ENCODE peak calls at places on chromosomes 6 and 20, in eight cellular contexts. One of them, this sample, is unnamed.

GRCh38 chr20:52230406-52230805 is 38.8 kb upstream of the ZFP64 start:
- DNase-seq in CD8-positive, alpha-beta T cell: no peak
- DNase-seq in upper lobe of right lung: no peak
- DNase-seq in kidney: no peak
- DNase-seq in mammary epithelial cell: no peak
- DNase-seq in Peyer's patch: no peak
- DNase-seq in ovary: no peak
- DNase-seq in sigmoid colon: no peak
- DNase-seq in this sample: no peak

GRCh38 chr20:43972692-43973091 is 58.0 kb downstream of the TOX2 start:
- DNase-seq in ovary: no peak
- DNase-seq in CD8-positive, alpha-beta T cell: no peak
- DNase-seq in kidney: no peak
- DNase-seq in Peyer's patch: no peak
- DNase-seq in mammary epithelial cell: no peak
- DNase-seq in sigmoid colon: no peak
- DNase-seq in upper lobe of right lung: no peak
- DNase-seq in this sample: peak; percentile 67

GRCh38 chr6:121963826-121964225 is 435.6 kb upstream of the HSF2 start:
- DNase-seq in sigmoid colon: no peak
- DNase-seq in kidney: no peak
- DNase-seq in mammary epithelial cell: no peak
- DNase-seq in ovary: no peak
- DNase-seq in CD8-positive, alpha-beta T cell: no peak
- DNase-seq in upper lobe of right lung: no peak
- DNase-seq in Peyer's patch: no peak
- DNase-seq in this sample: no peak

GRCh38 chr6:45376310-45377040 is 1.3 kb downstream of the SUPT3H start:
- DNase-seq in CD8-positive, alpha-beta T cell: no peak
- DNase-seq in kidney: no peak
- DNase-seq in sigmoid colon: no peak
- DNase-seq in Peyer's patch: no peak
- DNase-seq in ovary: no peak
- DNase-seq in upper lobe of right lung: no peak
- DNase-seq in mammary epithelial cell: no peak
- DNase-seq in this sample: no peak

GRCh38 chr6:99344289-99344688 is 5.2 kb downstream of the FAXC start:
- DNase-seq in upper lobe of right lung: no peak
- DNase-seq in CD8-positive, alpha-beta T cell: no peak
- DNase-seq in kidney: no peak
- DNase-seq in Peyer's patch: no peak
- DNase-seq in mammary epithelial cell: peak; percentile 51
- DNase-seq in ovary: no peak
- DNase-seq in sigmoid colon: no peak
- DNase-seq in this sample: no peak

GRCh38 chr6:22447191-22447590 is 122.2 kb upstream of the HDGFL1 start:
- DNase-seq in ovary: no peak
- DNase-seq in kidney: no peak
- DNase-seq in sigmoid colon: no peak
- DNase-seq in Peyer's patch: no peak
- DNase-seq in mammary epithelial cell: no peak
- DNase-seq in upper lobe of right lung: no peak
- DNase-seq in CD8-positive, alpha-beta T cell: no peak
- DNase-seq in this sample: no peak

GRCh38 chr6:34537922-34538550 is 18.1 kb downstream of the SPDEF start:
- DNase-seq in ovary: no peak
- DNase-seq in CD8-positive, alpha-beta T cell: no peak
- DNase-seq in sigmoid colon: no peak
- DNase-seq in upper lobe of right lung: no peak
- DNase-seq in kidney: peak; percentile 54
- DNase-seq in Peyer's patch: no peak
- DNase-seq in mammary epithelial cell: no peak
- DNase-seq in this sample: no peak

GRCh38 chr6:118843685-118844390 is 50.1 kb upstream of the ASF1A start:
- DNase-seq in kidney: no peak
- DNase-seq in ovary: no peak
- DNase-seq in Peyer's patch: no peak
- DNase-seq in sigmoid colon: no peak
- DNase-seq in CD8-positive, alpha-beta T cell: no peak
- DNase-seq in upper lobe of right lung: no peak
- DNase-seq in mammary epithelial cell: no peak
- DNase-seq in this sample: no peak

GRCh38 chr6:126804255-126805064 is 314.0 kb upstream of the RSPO3 start:
- DNase-seq in kidney: no peak
- DNase-seq in upper lobe of right lung: no peak
- DNase-seq in CD8-positive, alpha-beta T cell: no peak
- DNase-seq in ovary: no peak
- DNase-seq in sigmoid colon: no peak
- DNase-seq in Peyer's patch: peak; percentile 46
- DNase-seq in mammary epithelial cell: peak; percentile 33
- DNase-seq in this sample: no peak

GRCh38 chr20:8933391-8933807 is 135.5 kb upstream of the PLCB4 start:
- DNase-seq in ovary: no peak
- DNase-seq in CD8-positive, alpha-beta T cell: no peak
- DNase-seq in upper lobe of right lung: no peak
- DNase-seq in kidney: no peak
- DNase-seq in sigmoid colon: peak; percentile 76
- DNase-seq in mammary epithelial cell: no peak
- DNase-seq in Peyer's patch: no peak
- DNase-seq in this sample: no peak

GRCh38 chr6:157411368-157411767 is 30.4 kb downstream of the ZDHHC14 start:
- DNase-seq in CD8-positive, alpha-beta T cell: no peak
- DNase-seq in ovary: no peak
- DNase-seq in upper lobe of right lung: no peak
- DNase-seq in mammary epithelial cell: no peak
- DNase-seq in sigmoid colon: no peak
- DNase-seq in Peyer's patch: no peak
- DNase-seq in kidney: no peak
- DNase-seq in this sample: no peak

GRCh38 chr6:157410088-157410487 is 29.1 kb downstream of the ZDHHC14 start:
- DNase-seq in Peyer's patch: no peak
- DNase-seq in CD8-positive, alpha-beta T cell: no peak
- DNase-seq in kidney: no peak
- DNase-seq in ovary: no peak
- DNase-seq in upper lobe of right lung: no peak
- DNase-seq in sigmoid colon: no peak
- DNase-seq in mammary epithelial cell: no peak
- DNase-seq in this sample: no peak

GRCh38 chr6:157405986-157406385 is 25.0 kb downstream of the ZDHHC14 start:
- DNase-seq in sigmoid colon: no peak
- DNase-seq in mammary epithelial cell: peak; percentile 11
- DNase-seq in CD8-positive, alpha-beta T cell: no peak
- DNase-seq in kidney: no peak
- DNase-seq in upper lobe of right lung: no peak
- DNase-seq in ovary: no peak
- DNase-seq in Peyer's patch: no peak
- DNase-seq in this sample: no peak

GRCh38 chr6:157406666-157407065 is 25.7 kb downstream of the ZDHHC14 start:
- DNase-seq in ovary: no peak
- DNase-seq in upper lobe of right lung: no peak
- DNase-seq in CD8-positive, alpha-beta T cell: no peak
- DNase-seq in Peyer's patch: no peak
- DNase-seq in kidney: no peak
- DNase-seq in mammary epithelial cell: no peak
- DNase-seq in sigmoid colon: no peak
- DNase-seq in this sample: no peak

DNA sequence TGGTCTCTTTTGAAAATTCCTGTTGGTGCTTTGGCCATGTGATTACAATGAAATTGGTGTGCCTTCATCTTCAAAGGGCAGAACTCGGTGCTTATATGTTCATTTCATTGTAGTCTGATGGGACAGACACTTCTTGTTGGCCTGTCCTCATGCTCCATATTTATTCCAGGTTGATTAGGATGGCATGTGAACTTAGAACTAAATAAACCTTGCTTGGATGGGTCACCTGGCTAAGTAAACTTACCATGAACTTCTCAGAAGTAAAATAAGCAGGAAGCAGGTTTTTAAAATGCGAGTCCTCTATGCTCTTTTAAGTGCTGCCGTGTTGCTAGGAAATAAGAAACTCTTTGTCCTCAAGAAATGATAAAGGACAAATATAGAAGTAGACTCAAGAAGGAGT is 26.6 kb downstream of the ZDHHC14 start:
- DNase-seq in kidney: no peak
- DNase-seq in upper lobe of right lung: no peak
- DNase-seq in sigmoid colon: no peak
- DNase-seq in ovary: no peak
- DNase-seq in mammary epithelial cell: no peak
- DNase-seq in CD8-positive, alpha-beta T cell: no peak
- DNase-seq in Peyer's patch: no peak
- DNase-seq in this sample: no peak
- H3K4me3 ChIP-seq in kidney: no peak overlapping the region
- H3K4me3 ChIP-seq in upper lobe of right lung: no peak overlapping the region
- H3K4me3 ChIP-seq in sigmoid colon: no peak overlapping the region
- H3K4me3 ChIP-seq in ovary: no peak overlapping the region
- H3K4me3 ChIP-seq in mammary epithelial cell: no peak overlapping the region
- H3K4me3 ChIP-seq in CD8-positive, alpha-beta T cell: no peak overlapping the region
- H3K4me3 ChIP-seq in Peyer's patch: no peak overlapping the region
- H3K4me3 ChIP-seq in this sample: no peak overlapping the region

GRCh38 chr6:7175463-7175862 is 67.7 kb downstream of the RREB1 start:
- DNase-seq in mammary epithelial cell: no peak
- DNase-seq in CD8-positive, alpha-beta T cell: no peak
- DNase-seq in ovary: no peak
- DNase-seq in Peyer's patch: no peak
- DNase-seq in kidney: no peak
- DNase-seq in sigmoid colon: no peak
- DNase-seq in upper lobe of right lung: no peak
- DNase-seq in this sample: no peak
- H3K4me1 ChIP-seq in mammary epithelial cell: no peaks in the 10 kb centered on the region
- H3K4me1 ChIP-seq in CD8-positive, alpha-beta T cell: no peaks in the 10 kb centered on the region
- H3K4me1 ChIP-seq in ovary: peaks cover 11% of the 10 kb centered on the region
- H3K4me1 ChIP-seq in Peyer's patch: peaks cover 7% of the 10 kb centered on the region
- H3K4me1 ChIP-seq in kidney: peaks cover 16% of the 10 kb centered on the region
- H3K4me1 ChIP-seq in sigmoid colon: no peaks in the 10 kb centered on the region
- H3K4me1 ChIP-seq in upper lobe of right lung: peaks cover 35% of the 10 kb centered on the region
- H3K4me1 ChIP-seq in this sample: no peaks in the 10 kb centered on the region

GRCh38 chr6:12065321-12066140 is 53.4 kb downstream of the HIVEP1 start:
- DNase-seq in sigmoid colon: no peak
- DNase-seq in Peyer's patch: no peak
- DNase-seq in upper lobe of right lung: peak; percentile 67
- DNase-seq in kidney: no peak
- DNase-seq in mammary epithelial cell: no peak
- DNase-seq in ovary: no peak
- DNase-seq in CD8-positive, alpha-beta T cell: no peak
- DNase-seq in this sample: no peak
- H3K36me3 ChIP-seq in sigmoid colon: no peaks in the 10 kb centered on the region
- H3K36me3 ChIP-seq in Peyer's patch: no peaks in the 10 kb centered on the region
- H3K36me3 ChIP-seq in upper lobe of right lung: no peaks in the 10 kb centered on the region
- H3K36me3 ChIP-seq in kidney: no peaks in the 10 kb centered on the region
- H3K36me3 ChIP-seq in mammary epithelial cell: no peaks in the 10 kb centered on the region
- H3K36me3 ChIP-seq in ovary: no peaks in the 10 kb centered on the region
- H3K36me3 ChIP-seq in CD8-positive, alpha-beta T cell: no peaks in the 10 kb centered on the region
- H3K36me3 ChIP-seq in this sample: peaks cover 3% of the 10 kb centered on the region

DNA sequence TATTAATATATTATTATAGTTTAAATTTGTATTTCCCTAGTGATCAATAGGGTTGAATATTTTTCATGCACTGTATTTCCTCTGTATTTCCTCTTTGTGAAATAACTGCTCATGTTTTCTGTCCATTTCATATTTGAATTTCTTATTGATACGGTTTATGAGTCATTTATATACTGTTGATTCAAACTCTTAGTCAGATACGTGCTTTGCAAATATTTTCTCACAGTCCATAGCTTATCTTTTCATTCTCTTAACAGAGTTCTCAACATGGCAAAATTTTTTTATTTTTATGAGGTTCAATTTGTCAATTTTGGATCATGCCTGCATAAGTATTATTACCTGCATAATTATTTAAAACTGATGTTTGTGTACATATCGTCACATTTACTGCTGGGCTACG is 329.6 kb downstream of the HAO1 start:
- DNase-seq in kidney: no peak
- DNase-seq in sigmoid colon: no peak
- DNase-seq in Peyer's patch: no peak
- DNase-seq in ovary: no peak
- DNase-seq in upper lobe of right lung: no peak
- DNase-seq in mammary epithelial cell: no peak
- DNase-seq in CD8-positive, alpha-beta T cell: no peak
- DNase-seq in this sample: no peak
- H3K4me3 ChIP-seq in kidney: no peak overlapping the region
- H3K4me3 ChIP-seq in sigmoid colon: no peak overlapping the region
- H3K4me3 ChIP-seq in Peyer's patch: no peak overlapping the region
- H3K4me3 ChIP-seq in ovary: no peak overlapping the region
- H3K4me3 ChIP-seq in upper lobe of right lung: no peak overlapping the region
- H3K4me3 ChIP-seq in mammary epithelial cell: no peak overlapping the region
- H3K4me3 ChIP-seq in CD8-positive, alpha-beta T cell: no peak overlapping the region
- H3K4me3 ChIP-seq in this sample: no peak overlapping the region

GRCh38 chr6:144657691-144658090 is 372.6 kb downstream of the UTRN start:
- DNase-seq in upper lobe of right lung: no peak
- DNase-seq in kidney: no peak
- DNase-seq in ovary: no peak
- DNase-seq in CD8-positive, alpha-beta T cell: no peak
- DNase-seq in sigmoid colon: no peak
- DNase-seq in mammary epithelial cell: peak; percentile 28
- DNase-seq in Peyer's patch: no peak
- DNase-seq in this sample: no peak
- H3K4me1 ChIP-seq in upper lobe of right lung: peaks cover 29% of the 10 kb centered on the region
- H3K4me1 ChIP-seq in kidney: peaks cover 5% of the 10 kb centered on the region
- H3K4me1 ChIP-seq in ovary: peaks cover 8% of the 10 kb centered on the region
- H3K4me1 ChIP-seq in CD8-positive, alpha-beta T cell: peaks cover 23% of the 10 kb centered on the region
- H3K4me1 ChIP-seq in sigmoid colon: no peaks in the 10 kb centered on the region
- H3K4me1 ChIP-seq in mammary epithelial cell: peaks cover 36% of the 10 kb centered on the region
- H3K4me1 ChIP-seq in Peyer's patch: no peaks in the 10 kb centered on the region
- H3K4me1 ChIP-seq in this sample: peaks cover 13% of the 10 kb centered on the region

DNA sequence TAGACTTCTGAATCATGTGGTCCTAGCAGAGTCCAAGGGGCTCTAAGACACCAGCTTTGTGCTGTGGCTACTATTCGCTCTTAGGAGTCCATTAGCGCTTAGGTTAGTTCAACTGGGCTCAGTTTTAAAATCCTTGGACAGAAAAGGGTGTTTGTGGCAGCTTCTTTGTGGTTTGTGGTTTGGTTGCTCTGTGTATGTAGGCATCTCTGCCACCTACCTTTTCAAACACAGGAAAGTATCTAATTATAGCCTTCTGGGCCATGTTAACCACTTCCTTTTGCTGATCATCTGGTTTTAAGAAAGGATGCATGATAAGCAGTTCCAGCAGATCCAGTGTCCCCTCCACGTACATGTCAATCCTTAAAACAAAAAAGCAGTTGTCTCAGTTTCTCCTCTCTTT is 10.8 kb downstream of the GSTA4 start:
- DNase-seq in ovary: no peak
- DNase-seq in upper lobe of right lung: no peak
- DNase-seq in sigmoid colon: no peak
- DNase-seq in mammary epithelial cell: peak; percentile 33
- DNase-seq in CD8-positive, alpha-beta T cell: peak; percentile 23
- DNase-seq in Peyer's patch: no peak
- DNase-seq in kidney: no peak
- DNase-seq in this sample: no peak
- H3K36me3 ChIP-seq in ovary: no peaks in the 10 kb centered on the region
- H3K36me3 ChIP-seq in upper lobe of right lung: peaks cover 39% of the 10 kb centered on the region
- H3K36me3 ChIP-seq in sigmoid colon: peaks cover 5% of the 10 kb centered on the region
- H3K36me3 ChIP-seq in mammary epithelial cell: no peaks in the 10 kb centered on the region
- H3K36me3 ChIP-seq in CD8-positive, alpha-beta T cell: no peaks in the 10 kb centered on the region
- H3K36me3 ChIP-seq in Peyer's patch: no peaks in the 10 kb centered on the region
- H3K36me3 ChIP-seq in kidney: peaks cover 20% of the 10 kb centered on the region
- H3K36me3 ChIP-seq in this sample: peaks cover 15% of the 10 kb centered on the region